ENCODE peak calls at places on chromosomes 13 and 19, in eight cellular contexts. One of them, this sample, is unnamed.

GRCh38 chr19:7647156-7647555 is 10.2 kb downstream of the STXBP2 start:
- DNase-seq in astrocyte of the hippocampus: no peak
- DNase-seq in anterior cingulate cortex: no peak
- DNase-seq in GM06990: no peak
- DNase-seq in NCI-H1092: no peak
- DNase-seq in effector CD4-positive, alpha-beta T cell: no peak
- DNase-seq in pancreas: peak; percentile 79
- DNase-seq in ELF-1: no peak
- DNase-seq in this sample: no peak

GRCh38 chr13:77599351-77599750 is 63.8 kb downstream of the SCEL start:
- DNase-seq in pancreas: no peak
- DNase-seq in effector CD4-positive, alpha-beta T cell: no peak
- DNase-seq in GM06990: no peak
- DNase-seq in NCI-H1092: peak; percentile 7
- DNase-seq in astrocyte of the hippocampus: no peak
- DNase-seq in anterior cingulate cortex: no peak
- DNase-seq in ELF-1: no peak
- DNase-seq in this sample: no peak

GRCh38 chr13:110637747-110638146 is 22.4 kb downstream of the NAXD start:
- DNase-seq in pancreas: no peak
- DNase-seq in GM06990: no peak
- DNase-seq in anterior cingulate cortex: no peak
- DNase-seq in ELF-1: no peak
- DNase-seq in NCI-H1092: no peak
- DNase-seq in effector CD4-positive, alpha-beta T cell: no peak
- DNase-seq in astrocyte of the hippocampus: no peak
- DNase-seq in this sample: no peak

GRCh38 chr19:41445575-41445974 is 2.6 kb downstream of the ERICH4 start:
- DNase-seq in GM06990: no peak
- DNase-seq in pancreas: no peak
- DNase-seq in astrocyte of the hippocampus: no peak
- DNase-seq in NCI-H1092: no peak
- DNase-seq in anterior cingulate cortex: no peak
- DNase-seq in ELF-1: no peak
- DNase-seq in effector CD4-positive, alpha-beta T cell: no peak
- DNase-seq in this sample: no peak

GRCh38 chr13:36880961-36881360 is 39.1 kb downstream of the SMAD9 start:
- DNase-seq in effector CD4-positive, alpha-beta T cell: no peak
- DNase-seq in anterior cingulate cortex: no peak
- DNase-seq in pancreas: no peak
- DNase-seq in NCI-H1092: no peak
- DNase-seq in GM06990: no peak
- DNase-seq in astrocyte of the hippocampus: peak; percentile 14
- DNase-seq in ELF-1: no peak
- DNase-seq in this sample: no peak

GRCh38 chr19:2478324-2478755 is 2.4 kb downstream of the GADD45B start:
- DNase-seq in ELF-1: peak; percentile 83
- DNase-seq in anterior cingulate cortex: peak; percentile 32
- DNase-seq in effector CD4-positive, alpha-beta T cell: peak; percentile 50
- DNase-seq in pancreas: peak; percentile 87
- DNase-seq in NCI-H1092: no peak
- DNase-seq in astrocyte of the hippocampus: peak; percentile 70
- DNase-seq in GM06990: no peak
- DNase-seq in this sample: no peak

GRCh38 chr13:73338389-73338788 is 279.6 kb downstream of the KLF5 start:
- DNase-seq in astrocyte of the hippocampus: peak; percentile 14
- DNase-seq in anterior cingulate cortex: no peak
- DNase-seq in ELF-1: no peak
- DNase-seq in NCI-H1092: no peak
- DNase-seq in GM06990: no peak
- DNase-seq in pancreas: no peak
- DNase-seq in effector CD4-positive, alpha-beta T cell: no peak
- DNase-seq in this sample: no peak

GRCh38 chr19:313988-314815 is 23.0 kb upstream of the PLPP2 start:
- DNase-seq in GM06990: no peak
- DNase-seq in pancreas: no peak
- DNase-seq in NCI-H1092: no peak
- DNase-seq in astrocyte of the hippocampus: no peak
- DNase-seq in ELF-1: no peak
- DNase-seq in anterior cingulate cortex: no peak
- DNase-seq in effector CD4-positive, alpha-beta T cell: no peak
- DNase-seq in this sample: no peak

GRCh38 chr13:75635621-75636338 is at the start of gene LMO7:
- DNase-seq in anterior cingulate cortex: no peak
- DNase-seq in ELF-1: peak; percentile 71
- DNase-seq in effector CD4-positive, alpha-beta T cell: no peak
- DNase-seq in NCI-H1092: no peak
- DNase-seq in GM06990: no peak
- DNase-seq in astrocyte of the hippocampus: peak; percentile 90
- DNase-seq in pancreas: peak; percentile 81
- DNase-seq in this sample: no peak

GRCh38 chr13:76852991-76853390 is 33.2 kb downstream of the KCTD12 start:
- DNase-seq in anterior cingulate cortex: no peak
- DNase-seq in pancreas: no peak
- DNase-seq in GM06990: no peak
- DNase-seq in NCI-H1092: no peak
- DNase-seq in astrocyte of the hippocampus: peak; percentile 60
- DNase-seq in ELF-1: no peak
- DNase-seq in effector CD4-positive, alpha-beta T cell: no peak
- DNase-seq in this sample: no peak

GRCh38 chr19:16301999-16302694 is 22.5 kb upstream of the KLF2 start:
- DNase-seq in NCI-H1092: no peak
- DNase-seq in effector CD4-positive, alpha-beta T cell: no peak
- DNase-seq in anterior cingulate cortex: no peak
- DNase-seq in GM06990: peak; percentile 64
- DNase-seq in ELF-1: no peak
- DNase-seq in pancreas: no peak
- DNase-seq in astrocyte of the hippocampus: peak; percentile 88
- DNase-seq in this sample: no peak

GRCh38 chr13:100887729-100888151 is 213.1 kb upstream of the TMTC4 start:
- DNase-seq in GM06990: no peak
- DNase-seq in astrocyte of the hippocampus: peak; percentile 80
- DNase-seq in effector CD4-positive, alpha-beta T cell: no peak
- DNase-seq in pancreas: no peak
- DNase-seq in anterior cingulate cortex: no peak
- DNase-seq in NCI-H1092: no peak
- DNase-seq in ELF-1: no peak
- DNase-seq in this sample: no peak

GRCh38 chr13:63737418-63737817 is 2321.8 kb upstream of the PCDH20 start:
- DNase-seq in anterior cingulate cortex: no peak
- DNase-seq in astrocyte of the hippocampus: no peak
- DNase-seq in ELF-1: no peak
- DNase-seq in effector CD4-positive, alpha-beta T cell: no peak
- DNase-seq in pancreas: peak; percentile 43
- DNase-seq in GM06990: no peak
- DNase-seq in NCI-H1092: no peak
- DNase-seq in this sample: no peak

GRCh38 chr19:6210721-6211600 is 68.8 kb downstream of the MLLT1 start:
- DNase-seq in ELF-1: no peak
- DNase-seq in anterior cingulate cortex: no peak
- DNase-seq in NCI-H1092: no peak
- DNase-seq in effector CD4-positive, alpha-beta T cell: no peak
- DNase-seq in astrocyte of the hippocampus: no peak
- DNase-seq in pancreas: peak; percentile 57
- DNase-seq in GM06990: no peak
- DNase-seq in this sample: no peak

GRCh38 chr19:5125797-5126497 is 157.0 kb downstream of the KDM4B start:
- DNase-seq in anterior cingulate cortex: no peak
- DNase-seq in effector CD4-positive, alpha-beta T cell: no peak
- DNase-seq in ELF-1: peak; percentile 53
- DNase-seq in NCI-H1092: no peak
- DNase-seq in pancreas: no peak
- DNase-seq in astrocyte of the hippocampus: peak; percentile 23
- DNase-seq in GM06990: no peak
- DNase-seq in this sample: no peak

GRCh38 chr19:33811736-33812387 is 15.2 kb downstream of the KCTD15 start:
- DNase-seq in ELF-1: peak; percentile 23
- DNase-seq in effector CD4-positive, alpha-beta T cell: no peak
- DNase-seq in GM06990: no peak
- DNase-seq in NCI-H1092: no peak
- DNase-seq in astrocyte of the hippocampus: peak; percentile 27
- DNase-seq in pancreas: peak; percentile 15
- DNase-seq in anterior cingulate cortex: no peak
- DNase-seq in this sample: no peak

GRCh38 chr19:1417145-1417544 is 9.8 kb downstream of the DAZAP1 start:
- DNase-seq in effector CD4-positive, alpha-beta T cell: no peak
- DNase-seq in ELF-1: no peak
- DNase-seq in astrocyte of the hippocampus: peak; percentile 66
- DNase-seq in GM06990: no peak
- DNase-seq in NCI-H1092: no peak
- DNase-seq in anterior cingulate cortex: peak; percentile 27
- DNase-seq in pancreas: no peak
- DNase-seq in this sample: no peak

This sample was measured in NCI-H1417 treated with DMSO at 0.1 percent for 48 hours.